ENCODE peak calls at places on chromosomes 6 and 20, in eight cellular contexts. G is GM03348, K is CD14-positive monocyte, E is endothelial cell, V is anterior cingulate cortex, B is naive B cell, A is HuH-7.5, N is fibroblast of lung. W is an unnamed sample.

GRCh38 chr6:150334790-150335783 is 33.7 kb upstream of the IYD start:
- DNase-seq in G (peak; percentile 78), K (no peak), E (peak; percentile 57), V (no peak), B (peak; percentile 33), A (peak; percentile 40), N (peak; percentile 88), W (peak; percentile 58)

GRCh38 chr20:63967330-63968135 is 2.2 kb downstream of the ZNF512B start:
- DNase-seq in G (no peak), K (no peak), E (no peak), V (no peak), B (no peak), A (no peak), N (no peak), W (no peak)

GRCh38 chr6:111681856-111682255 is 76.2 kb upstream of the TRAF3IP2 start:
- DNase-seq in G (no peak), K (no peak), E (no peak), V (no peak), B (no peak), A (no peak), N (no peak), W (no peak)

GRCh38 chr6:47520282-47520681 is 42.7 kb downstream of the CD2AP start:
- DNase-seq in G (no peak), K (no peak), E (no peak), V (no peak), B (no peak), A (no peak), N (no peak), W (no peak)

GRCh38 chr6:38378801-38379200 is 260.9 kb downstream of the BTBD9 start:
- DNase-seq in G (peak; percentile 5), K (no peak), E (no peak), V (no peak), B (no peak), A (no peak), N (no peak), W (no peak)

GRCh38 chr20:23479043-23479442 is 11.9 kb upstream of the CST8 start:
- DNase-seq in G (no peak), K (no peak), E (no peak), V (no peak), B (no peak), A (no peak), N (no peak), W (no peak)

GRCh38 chr20:48910360-48910781 is 11.1 kb upstream of the ARFGEF2 start:
- DNase-seq in G (no peak), K (peak; percentile 91), E (no peak), V (no peak), B (no peak), A (no peak), N (peak; percentile 41), W (no peak)

GRCh38 chr20:43536817-43537440 is 21.9 kb upstream of the SGK2 start:
- DNase-seq in G (no peak), K (no peak), E (no peak), V (no peak), B (no peak), A (no peak), N (no peak), W (no peak)

GRCh38 chr6:14857501-14857900 is 388.4 kb upstream of the JARID2 start:
- DNase-seq in G (no peak), K (peak; percentile 89), E (no peak), V (no peak), B (peak; percentile 85), A (no peak), N (no peak), W (no peak)

GRCh38 chr20:10040070-10040970 is 5.5 kb downstream of the ANKEF1 start:
- DNase-seq in G (no peak), K (no peak), E (no peak), V (no peak), B (no peak), A (no peak), N (peak; percentile 85), W (peak; percentile 85)

GRCh38 chr6:167778497-167779122 is 48.1 kb upstream of the AFDN start:
- DNase-seq in G (no peak), K (no peak), E (no peak), V (no peak), B (no peak), A (no peak), N (no peak), W (no peak)

GRCh38 chr6:19369770-19370169 is 467.4 kb upstream of the ID4 start:
- DNase-seq in G (no peak), K (no peak), E (no peak), V (no peak), B (no peak), A (no peak), N (no peak), W (no peak)

GRCh38 chr6:46217671-46218131 is 46.9 kb upstream of the ENPP5 start:
- DNase-seq in G (no peak), K (no peak), E (no peak), V (peak; percentile 21), B (peak; percentile 49), A (no peak), N (peak; percentile 64), W (no peak)

GRCh38 chr20:50992733-50993457 is 30.0 kb downstream of the KCNG1 start:
- DNase-seq in G (peak; percentile 88), K (no peak), E (peak; percentile 72), V (no peak), B (peak; percentile 47), A (peak; percentile 81), N (peak; percentile 76), W (peak; percentile 75)

GRCh38 chr6:108609276-108609769 is 48.6 kb downstream of the FOXO3 start:
- DNase-seq in G (peak; percentile 60), K (no peak), E (no peak), V (no peak), B (no peak), A (no peak), N (peak; percentile 35), W (no peak)

GRCh38 chr20:2872304-2873009 is 824 bp upstream of the PTPRA start:
- DNase-seq in G (peak; percentile 70), K (no peak), E (peak; percentile 43), V (peak; percentile 49), B (peak; percentile 60), A (peak; percentile 56), N (peak; percentile 60), W (peak; percentile 24)

GRCh38 chr6:98823845-98824162 is 10.6 kb upstream of the POU3F2 start:
- DNase-seq in G (no peak), K (no peak), E (no peak), V (no peak), B (no peak), A (no peak), N (no peak), W (no peak)

GRCh38 chr20:5349448-5349847 is 32.7 kb upstream of the PROKR2 start:
- DNase-seq in G (no peak), K (no peak), E (no peak), V (no peak), B (no peak), A (no peak), N (no peak), W (no peak)

GRCh38 chr6:36336779-36337194 is at the start of gene BNIP5:
- DNase-seq in G (no peak), K (no peak), E (no peak), V (no peak), B (peak; percentile 32), A (no peak), N (no peak), W (no peak)

GRCh38 chr6:90144928-90145520 is 151.6 kb downstream of the BACH2 start:
- DNase-seq in G (no peak), K (no peak), E (no peak), V (no peak), B (no peak), A (no peak), N (no peak), W (no peak)

GRCh38 chr6:35218021-35218420 is 4.3 kb downstream of the SCUBE3 start:
- DNase-seq in G (peak; percentile 41), K (no peak), E (no peak), V (no peak), B (no peak), A (no peak), N (peak; percentile 58), W (no peak)

GRCh38 chr6:44624226-44624625 is 236.7 kb downstream of the CDC5L start:
- DNase-seq in G (no peak), K (no peak), E (no peak), V (no peak), B (no peak), A (no peak), N (no peak), W (no peak)

GRCh38 chr6:228881-229651 is 63.2 kb upstream of the DUSP22 start:
- DNase-seq in G (no peak), K (no peak), E (no peak), V (no peak), B (no peak), A (no peak), N (no peak), W (no peak)

GRCh38 chr6:14640631-14641030 is 523.1 kb downstream of the CD83 start:
- DNase-seq in G (no peak), K (no peak), E (no peak), V (no peak), B (no peak), A (no peak), N (no peak), W (no peak)

GRCh38 chr20:37243937-37244571 is 17.6 kb downstream of the GHRH start:
- DNase-seq in G (no peak), K (no peak), E (no peak), V (no peak), B (no peak), A (no peak), N (peak; percentile 9), W (no peak)

GRCh38 chr20:21781446-21782075 is 76.1 kb downstream of the PAX1 start:
- DNase-seq in G (no peak), K (no peak), E (no peak), V (no peak), B (no peak), A (no peak), N (no peak), W (no peak)

GRCh38 chr6:67129780-67130179 is 1422.8 kb upstream of the EYS start:
- DNase-seq in G (no peak), K (no peak), E (no peak), V (no peak), B (no peak), A (no peak), N (no peak), W (no peak)

GRCh38 chr6:1391692-1392309 is 2.4 kb downstream of the FOXF2 start:
- DNase-seq in G (no peak), K (no peak), E (no peak), V (no peak), B (no peak), A (no peak), N (no peak), W (no peak)

GRCh38 chr6:138454976-138455706 is 44.2 kb downstream of the NHSL1 start:
- DNase-seq in G (no peak), K (no peak), E (no peak), V (no peak), B (peak; percentile 43), A (no peak), N (no peak), W (no peak)

GRCh38 chr20:38833857-38834164 is 28.3 kb downstream of the PPP1R16B start:
- DNase-seq in G (no peak), K (no peak), E (no peak), V (no peak), B (no peak), A (no peak), N (no peak), W (no peak)

GRCh38 chr20:52470561-52470960 is 279.0 kb upstream of the ZFP64 start:
- DNase-seq in G (no peak), K (no peak), E (no peak), V (no peak), B (no peak), A (no peak), N (no peak), W (no peak)

W was measured in SW 1271.